ENCODE peak calls at places on chromosome 6, in four cellular contexts. V, M, K and E are unnamed samples.

GRCh38 chr6:73413102-73413501 is 18.5 kb downstream of the DDX43 start:
- DNase-seq in V (no peak), M (no peak), K (no peak), E (no peak)

GRCh38 chr6:82554706-82555105 is 191.1 kb downstream of the TPBG start:
- DNase-seq in V (no peak), M (peak), K (no peak), E (no peak)

GRCh38 chr6:16060039-16060438 is 68.8 kb upstream of the MYLIP start:
- DNase-seq in V (no peak), M (no peak), K (no peak), E (no peak)

GRCh38 chr6:136968831-136969230 is 46.7 kb downstream of the SLC35D3 start:
- DNase-seq in V (no peak), M (no peak), K (peak), E (no peak)

GRCh38 chr6:169805242-169805838 is 53.9 kb downstream of the ERMARD start:
- DNase-seq in V (no peak), M (no peak), K (no peak), E (no peak)

GRCh38 chr6:21402368-21402767 is 191.2 kb upstream of the SOX4 start:
- DNase-seq in V (no peak), M (peak), K (no peak), E (no peak)

GRCh38 chr6:8215631-8216030 is 113.3 kb upstream of the EEF1E1 start:
- DNase-seq in V (no peak), M (no peak), K (no peak), E (peak)

GRCh38 chr6:25485820-25486559 is 166.0 kb upstream of the SCGN start:
- DNase-seq in V (peak), M (peak), K (peak), E (no peak)

GRCh38 chr6:44234101-44235090 is 11.0 kb downstream of the SLC29A1 start:
- DNase-seq in V (peak), M (peak), K (peak), E (no peak)

GRCh38 chr6:113886512-113886911 is 29.4 kb downstream of the MARCKS start:
- DNase-seq in V (no peak), M (no peak), K (no peak), E (no peak)

GRCh38 chr6:6411115-6411514 is 90.7 kb upstream of the F13A1 start:
- DNase-seq in V (no peak), M (no peak), K (no peak), E (no peak)

GRCh38 chr6:71332012-71332411 is 43.4 kb downstream of the OGFRL1 start:
- DNase-seq in V (no peak), M (no peak), K (no peak), E (no peak)

GRCh38 chr6:108437821-108438220 is 122.9 kb upstream of the FOXO3 start:
- DNase-seq in V (no peak), M (no peak), K (no peak), E (no peak)

GRCh38 chr6:79632580-79632979 is 1.5 kb downstream of the SH3BGRL2 start:
- DNase-seq in V (no peak), M (no peak), K (no peak), E (no peak)

GRCh38 chr6:17093692-17094091 is 8.2 kb upstream of the STMND1 start:
- DNase-seq in V (no peak), M (no peak), K (no peak), E (no peak)

GRCh38 chr6:94124333-94124732 is 705.0 kb upstream of the EPHA7 start:
- DNase-seq in V (no peak), M (no peak), K (no peak), E (no peak)

GRCh38 chr6:90025418-90026089 is 131.3 kb downstream of the GJA10 start:
- DNase-seq in V (no peak), M (peak), K (peak), E (peak)

GRCh38 chr6:75188221-75188620 is 17.6 kb downstream of the COL12A1 start:
- DNase-seq in V (no peak), M (no peak), K (no peak), E (no peak)

GRCh38 chr6:140040391-140040790 is 665.9 kb upstream of the CITED2 start:
- DNase-seq in V (no peak), M (peak), K (no peak), E (no peak)

GRCh38 chr6:11163932-11164331 is 52.4 kb upstream of the ERVFRD-1 start:
- DNase-seq in V (no peak), M (no peak), K (no peak), E (no peak)

GRCh38 chr6:1049900-1050299 is 262.0 kb upstream of the FOXQ1 start:
- DNase-seq in V (no peak), M (no peak), K (no peak), E (no peak)

GRCh38 chr6:165574770-165575549 is 88.1 kb downstream of the PDE10A start:
- DNase-seq in V (peak), M (no peak), K (no peak), E (no peak)

GRCh38 chr6:83966539-83966938 is 67.0 kb upstream of the MRAP2 start:
- DNase-seq in V (no peak), M (no peak), K (no peak), E (no peak)

GRCh38 chr6:23174781-23175361 is 605.5 kb downstream of the HDGFL1 start:
- DNase-seq in V (no peak), M (peak), K (no peak), E (peak)

GRCh38 chr6:20211037-20211940 is 980 bp downstream of the MBOAT1 start:
- DNase-seq in V (peak), M (peak), K (no peak), E (no peak)

GRCh38 chr6:129353067-129353466 is 356.9 kb downstream of the ARHGAP18 start:
- DNase-seq in V (peak), M (no peak), K (no peak), E (no peak)

GRCh38 chr6:144331610-144332009 is 46.5 kb downstream of the UTRN start:
- DNase-seq in V (no peak), M (peak), K (no peak), E (no peak)

GRCh38 chr6:55960344-55960743 is 85.0 kb upstream of the BMP5 start:
- DNase-seq in V (no peak), M (no peak), K (no peak), E (no peak)

GRCh38 chr6:146851837-146852236 is 253.1 kb downstream of the ADGB start:
- DNase-seq in V (no peak), M (peak), K (no peak), E (peak)

GRCh38 chr6:105432797-105433196 is 29.9 kb upstream of the PREP start:
- DNase-seq in V (no peak), M (peak), K (no peak), E (peak)

GRCh38 chr6:36862164-36862847 is 12.3 kb downstream of the PPIL1 start:
- DNase-seq in V (no peak), M (no peak), K (no peak), E (no peak)

GRCh38 chr6:120407696-120408095 is 926.6 kb downstream of the TBC1D32 start:
- DNase-seq in V (no peak), M (no peak), K (no peak), E (no peak)

GRCh38 chr6:26022166-26022510 is 59.5 kb downstream of the TRIM38 start:
- DNase-seq in V (peak), M (peak), K (peak), E (no peak)

GRCh38 chr6:109174911-109175310 is 79.6 kb downstream of the CEP57L1 start:
- DNase-seq in V (no peak), M (no peak), K (no peak), E (no peak)

GRCh38 chr6:144797881-144798589 is 512.9 kb downstream of the UTRN start:
- DNase-seq in V (no peak), M (peak), K (no peak), E (no peak)

GRCh38 chr6:143167224-143167623 is 106.5 kb downstream of the AIG1 start:
- DNase-seq in V (no peak), M (no peak), K (no peak), E (no peak)

GRCh38 chr6:14742680-14743079 is 503.2 kb upstream of the JARID2 start:
- DNase-seq in V (no peak), M (no peak), K (no peak), E (no peak)
- H3K4me3 ChIP-seq in V (no peak), M (no peak), K (no peak), E (no peak)

GRCh38 chr6:30573113-30573512 is 1.9 kb downstream of the ABCF1 start:
- DNase-seq in V (peak), M (no peak), K (no peak), E (no peak)
- H3K4me3 ChIP-seq in V (no peak), M (peak), K (no peak), E (no peak)

DNA sequence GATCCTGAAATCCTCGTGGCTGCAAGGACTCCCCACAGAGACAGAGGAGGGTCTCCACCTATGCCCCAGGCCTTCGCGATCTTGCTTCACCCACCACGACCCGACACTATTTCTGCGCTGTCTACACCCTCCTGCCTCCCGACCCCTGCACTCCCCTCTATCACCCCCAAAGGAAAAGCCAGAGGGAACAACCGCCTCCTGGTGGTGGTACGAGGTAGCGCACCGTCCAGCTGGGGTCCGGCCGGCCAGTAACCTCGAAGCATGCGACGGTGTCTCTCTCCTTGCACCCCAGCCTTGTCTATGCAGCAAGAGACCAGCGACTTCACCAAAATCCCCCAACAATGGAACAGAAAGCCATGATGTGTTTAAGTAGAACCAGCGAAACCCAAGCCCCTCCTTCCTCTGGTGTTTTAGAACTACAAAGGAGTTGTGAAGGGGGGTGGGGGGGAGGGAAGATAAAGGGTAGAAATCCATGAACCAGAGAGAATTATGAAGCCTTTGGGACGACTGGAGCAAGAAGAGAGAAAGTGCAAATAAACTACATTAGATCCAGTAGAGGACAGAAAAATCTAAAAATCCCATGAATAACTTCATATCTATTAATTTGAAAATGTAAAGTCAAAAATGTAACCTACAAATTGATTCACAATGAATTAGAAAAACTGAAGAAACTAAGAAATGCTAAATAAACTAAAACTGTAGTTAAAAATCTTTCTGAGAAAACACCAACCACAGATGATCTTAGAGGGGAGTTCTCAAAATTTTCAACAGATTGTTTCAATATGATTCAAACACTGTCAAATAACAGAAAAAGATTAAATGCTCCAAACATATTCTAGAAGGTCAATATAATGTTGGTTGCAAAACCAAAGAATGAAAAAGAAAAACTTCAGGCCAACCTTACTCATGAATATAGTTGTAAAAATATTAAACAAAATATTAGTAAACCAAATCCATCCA is 168.0 kb downstream of the CDK19 start:
- DNase-seq in V (no peak), M (no peak), K (no peak), E (no peak)
- H3K4me3 ChIP-seq in V (no peak), M (no peak), K (no peak), E (no peak)

GRCh38 chr6:160930547-160931377 is 60.8 kb upstream of the MAP3K4 start:
- DNase-seq in V (peak), M (peak), K (peak), E (peak)
- H3K4me3 ChIP-seq in V (no peak), M (peak), K (peak), E (peak)

GRCh38 chr6:30828027-30828962 is 56.0 kb upstream of the DDR1 start:
- DNase-seq in V (peak), M (peak), K (peak), E (peak)
- H3K4me3 ChIP-seq in V (no peak), M (no peak), K (no peak), E (no peak)

GRCh38 chr6:33592280-33592594 is 12.2 kb upstream of the BAK1 start:
- DNase-seq in V (no peak), M (no peak), K (no peak), E (no peak)

GRCh38 chr6:33591633-33592032 is 11.6 kb upstream of the BAK1 start:
- DNase-seq in V (no peak), M (no peak), K (no peak), E (no peak)

GRCh38 chr6:33593414-33593727 is 13.3 kb upstream of the BAK1 start:
- DNase-seq in V (no peak), M (no peak), K (no peak), E (no peak)

GRCh38 chr6:33590531-33591198 is 10.6 kb upstream of the BAK1 start:
- DNase-seq in V (peak), M (no peak), K (no peak), E (no peak)

GRCh38 chr6:33592595-33593413 is 12.7 kb upstream of the BAK1 start:
- DNase-seq in V (peak), M (no peak), K (no peak), E (no peak)
- H3K4me3 ChIP-seq in V (no peak), M (no peak), K (no peak), E (no peak)

GRCh38 chr6:3911130-3911529 is 62.0 kb downstream of the FAM50B start:
- DNase-seq in V (no peak), M (no peak), K (no peak), E (no peak)

GRCh38 chr6:3912366-3913076 is 63.3 kb downstream of the FAM50B start:
- DNase-seq in V (no peak), M (no peak), K (no peak), E (no peak)

GRCh38 chr6:3910264-3910663 is 61.1 kb downstream of the FAM50B start:
- DNase-seq in V (no peak), M (no peak), K (no peak), E (no peak)

GRCh38 chr6:3913077-3913957 is 64.1 kb downstream of the FAM50B start:
- DNase-seq in V (peak), M (peak), K (no peak), E (peak)

GRCh38 chr6:3911614-3912336 is 62.6 kb downstream of the FAM50B start:
- DNase-seq in V (peak), M (peak), K (peak), E (peak)
- H3K4me3 ChIP-seq in V (no peak), M (no peak), K (no peak), E (peak)

GRCh38 chr6:9647599-9647998 is 767.3 kb downstream of the TFAP2A start:
- DNase-seq in V (no peak), M (no peak), K (no peak), E (no peak)
- H3K4me3 ChIP-seq in V (no peak), M (no peak), K (no peak), E (no peak)

GRCh38 chr6:88045521-88046136 is 2.0 kb upstream of the SPACA1 start:
- DNase-seq in V (no peak), M (no peak), K (no peak), E (no peak)

GRCh38 chr6:88047510-88048150 is at the start of gene SPACA1:
- DNase-seq in V (no peak), M (no peak), K (no peak), E (no peak)

GRCh38 chr6:88050140-88050818 is 2.6 kb downstream of the SPACA1 start:
- DNase-seq in V (no peak), M (no peak), K (no peak), E (no peak)

GRCh38 chr6:88044530-88044929 is 3.1 kb upstream of the SPACA1 start:
- DNase-seq in V (no peak), M (no peak), K (no peak), E (no peak)

GRCh38 chr6:88048556-88048955 is 915 bp downstream of the SPACA1 start:
- DNase-seq in V (peak), M (no peak), K (no peak), E (no peak)
- H3K4me3 ChIP-seq in V (no peak), M (no peak), K (no peak), E (no peak)